ENCODE peak calls at places on chromosome 7, in six cellular contexts. G is CD4-positive, alpha-beta memory T cell; N is Caco-2; B is IMR-90; D is HCT116; O is A549. L is an unnamed sample. For H3K9me3, the result is how much of the 10 kb centered on the place peaks cover.

GRCh38 chr7:87110778-87111177 is 41.5 kb upstream of the DMTF1 start:
- DNase-seq in D (no peak), B (peak), O (peak), N (no peak), G (no peak), L (no peak)

GRCh38 chr7:151491859-151492258 is 27.8 kb downstream of the RHEB start:
- DNase-seq in D (peak), G (no peak), O (peak), N (peak), B (peak), L (no peak)

GRCh38 chr7:150382123-150382843 is 3.2 kb downstream of the ZNF775 start:
- DNase-seq in G (no peak), B (no peak), D (no peak), N (no peak), O (no peak), L (no peak)

GRCh38 chr7:140674899-140675701 is 2.4 kb downstream of the ADCK2 start:
- DNase-seq in N (no peak), G (no peak), O (peak), D (peak), B (peak), L (no peak)

GRCh38 chr7:104848386-104848990 is 165.5 kb upstream of the KMT2E start:
- DNase-seq in N (peak), B (peak), O (peak), G (peak), D (peak), L (peak)

GRCh38 chr7:76108540-76109233 is 60.8 kb downstream of the MDH2 start:
- DNase-seq in D (no peak), B (peak), G (no peak), N (peak), O (peak), L (no peak)

GRCh38 chr7:121107923-121108498 is 119.5 kb downstream of the CPED1 start:
- DNase-seq in D (peak), N (no peak), O (peak), B (peak), G (peak), L (peak)

GRCh38 chr7:56115852-56116538 is at the start of gene NUPR2:
- DNase-seq in N (no peak), O (no peak), G (no peak), B (no peak), D (no peak), L (no peak)

GRCh38 chr7:30923009-30923773 is 11.5 kb downstream of the AQP1 start:
- DNase-seq in N (peak), D (no peak), O (no peak), G (no peak), B (no peak), L (peak)

GRCh38 chr7:108452707-108453106 is 3.5 kb downstream of the NRCAM start:
- DNase-seq in O (peak), D (peak), N (no peak), G (no peak), B (peak), L (peak)

GRCh38 chr7:111238891-111239290 is 148.0 kb downstream of the LRRN3 start:
- DNase-seq in O (no peak), N (no peak), G (no peak), D (no peak), B (peak), L (no peak)

GRCh38 chr7:106504207-106504606 is 156.8 kb downstream of the CCDC71L start:
- DNase-seq in B (no peak), N (no peak), O (no peak), G (no peak), D (no peak), L (no peak)

GRCh38 chr7:3397324-3397723 is 96.3 kb downstream of the SDK1 start:
- DNase-seq in G (no peak), D (no peak), N (no peak), O (no peak), B (no peak), L (no peak)

GRCh38 chr7:3399858-3400257 is 98.8 kb downstream of the SDK1 start:
- DNase-seq in O (peak), N (peak), D (peak), B (peak), G (no peak), L (no peak)

GRCh38 chr7:3393862-3394261 is 92.8 kb downstream of the SDK1 start:
- DNase-seq in B (no peak), G (no peak), N (no peak), D (no peak), O (peak), L (no peak)
- H3K9me3 ChIP-seq in B (under half), G (under half), N (under half), D (under half), O (under half), L (under half)

GRCh38 chr7:157556339-157556944 is 219.6 kb downstream of the DNAJB6 start:
- DNase-seq in B (no peak), N (peak), G (no peak), D (no peak), O (no peak), L (no peak)
- H3K9me3 ChIP-seq in B (half or more), N (under half), G (under half), D (under half), O (under half), L (under half)

DNA sequence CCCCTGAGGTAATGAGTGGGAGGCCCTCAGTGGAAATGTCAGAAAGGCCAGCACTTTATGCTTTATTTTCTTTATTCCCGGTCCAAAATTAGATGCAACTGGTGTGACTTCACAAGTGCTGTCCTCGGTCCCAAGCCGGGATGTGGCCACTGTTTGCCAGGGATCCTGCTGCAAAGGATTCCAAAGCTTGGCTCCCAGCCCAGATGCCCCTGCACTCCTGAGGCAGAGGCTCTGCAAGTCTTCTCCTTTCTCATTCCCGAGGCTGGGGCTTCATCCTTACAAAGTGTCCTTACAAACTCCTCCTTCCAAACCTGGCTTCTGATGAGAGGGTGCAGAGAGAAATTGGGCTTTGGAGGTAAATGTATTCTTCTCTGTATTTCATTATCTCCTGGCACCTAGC is 544.3 kb upstream of the DPP6 start:
- DNase-seq in N (no peak), B (no peak), D (no peak), G (no peak), O (no peak), L (no peak)
- H3K9me3 ChIP-seq in N (under half), B (under half), D (under half), G (under half), O (under half), L (under half)

DNA sequence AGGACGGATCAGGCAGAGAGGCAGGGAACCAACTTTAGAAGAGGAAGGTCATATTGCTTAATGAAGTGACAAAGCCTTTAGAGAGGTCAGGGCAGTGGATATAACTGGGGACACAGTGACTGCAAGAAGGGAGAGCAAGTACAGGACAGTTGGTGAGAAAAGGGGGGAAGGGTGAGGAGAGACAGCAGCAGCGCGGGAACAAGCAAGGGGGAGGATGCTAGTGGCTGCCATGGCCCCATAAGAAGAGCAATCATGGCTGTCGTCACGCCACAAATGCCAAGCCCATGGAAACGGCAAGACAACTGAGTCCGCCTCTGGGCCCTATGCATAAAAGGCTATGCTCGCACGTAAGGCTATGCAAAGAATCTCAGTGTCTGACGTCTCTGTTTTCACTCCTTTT is 9.1 kb downstream of the ZNF3 start:
- DNase-seq in O (no peak), N (no peak), B (no peak), G (no peak), D (no peak), L (no peak)
- H3K9me3 ChIP-seq in O (half or more), N (under half), B (half or more), G (under half), D (under half), L (under half)

DNA sequence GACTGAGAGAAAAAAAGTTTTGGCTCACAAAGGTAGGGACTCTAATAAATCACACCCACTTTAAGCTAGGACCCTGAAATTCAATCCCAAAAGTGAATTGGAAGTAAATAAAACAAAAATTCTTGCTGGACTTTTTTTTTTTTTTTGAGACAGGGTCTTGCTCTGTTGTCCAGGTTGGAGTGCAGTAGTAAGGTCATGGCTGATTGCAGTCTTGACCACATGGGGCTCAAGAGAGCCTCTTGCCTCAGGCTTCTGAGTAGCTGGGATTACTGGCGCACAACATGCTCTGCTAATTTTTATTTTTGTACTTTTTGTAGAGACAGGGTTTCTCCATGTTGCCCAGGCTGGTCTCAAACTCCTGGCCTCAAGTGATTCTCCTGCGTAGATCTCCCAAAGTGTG is 5.0 kb upstream of the LUC7L2 start:
- DNase-seq in N (no peak), B (no peak), G (no peak), O (peak), D (no peak), L (no peak)
- H3K9me3 ChIP-seq in N (under half), B (under half), G (under half), O (under half), D (under half), L (under half)

GRCh38 chr7:158031820-158032424 is 555.7 kb downstream of the PTPRN2 start:
- DNase-seq in B (no peak), O (no peak), N (no peak), G (no peak), D (no peak), L (no peak)
- H3K9me3 ChIP-seq in B (half or more), O (under half), N (under half), G (under half), D (under half), L (under half)

GRCh38 chr7:157937432-157937831 is 600.6 kb downstream of the DNAJB6 start:
- DNase-seq in G (no peak), O (no peak), B (no peak), N (no peak), D (no peak), L (no peak)

GRCh38 chr7:157941210-157941609 is 604.4 kb downstream of the DNAJB6 start:
- DNase-seq in D (no peak), O (no peak), G (no peak), N (no peak), B (no peak), L (no peak)

GRCh38 chr7:157943561-157943960 is 606.8 kb downstream of the DNAJB6 start:
- DNase-seq in N (no peak), D (no peak), G (no peak), B (no peak), O (no peak), L (no peak)

GRCh38 chr7:157938211-157938610 is 601.4 kb downstream of the DNAJB6 start:
- DNase-seq in O (no peak), G (no peak), N (no peak), B (no peak), D (no peak), L (no peak)

GRCh38 chr7:157940497-157940896 is 603.7 kb downstream of the DNAJB6 start:
- DNase-seq in N (no peak), G (no peak), O (no peak), D (no peak), B (no peak), L (no peak)
- H3K9me3 ChIP-seq in N (under half), G (under half), O (under half), D (under half), B (half or more), L (under half)

DNA sequence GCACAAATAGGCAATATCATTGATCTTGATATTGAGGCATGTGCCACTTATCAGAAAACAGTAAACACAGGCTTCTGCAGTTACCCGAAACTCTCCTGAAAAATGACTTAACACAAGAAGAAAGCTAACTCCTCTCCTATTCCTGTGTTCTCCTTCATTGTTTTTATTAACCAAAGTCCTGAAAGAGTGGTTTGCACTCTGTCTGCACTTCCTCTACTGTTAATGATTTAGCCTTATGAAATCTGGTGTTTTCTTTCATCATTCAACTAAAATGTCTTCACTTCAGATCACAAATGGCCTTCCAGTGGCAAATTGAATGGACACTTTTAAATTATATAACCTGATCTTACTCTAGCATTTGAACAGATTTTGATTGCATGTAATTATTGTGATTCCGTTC is 630.6 kb upstream of the PHF14 start:
- DNase-seq in N (no peak), D (no peak), G (no peak), O (no peak), B (no peak), L (no peak)
- H3K9me3 ChIP-seq in N (under half), D (under half), G (under half), O (under half), B (under half), L (under half)